ENCODE peak calls at places on chromosomes 16 and 17, in five cellular contexts. V, C, P, J and E are unnamed samples. For H3K27me3, the result is how much of the 10 kb centered on the place peaks cover.

GRCh38 chr16:4869147-4869790 is 22.0 kb downstream of the UBN1 start:
- DNase-seq in V (no peak), C (no peak), P (no peak), J (no peak), E (no peak)

GRCh38 chr16:1335211-1335971 is 1.9 kb downstream of the BAIAP3 start:
- DNase-seq in V (no peak), C (no peak), P (no peak), J (no peak), E (no peak)

GRCh38 chr17:51000835-51001638 is 119.6 kb downstream of the SPAG9 start:
- DNase-seq in V (peak), C (peak), P (peak), J (peak), E (peak)

GRCh38 chr16:86925067-86925791 is 346.9 kb downstream of the FOXL1 start:
- DNase-seq in V (no peak), C (no peak), P (no peak), J (no peak), E (no peak)

GRCh38 chr17:37743612-37743874 is 1.3 kb downstream of the HNF1B start:
- DNase-seq in V (peak), C (no peak), P (no peak), J (no peak), E (no peak)

GRCh38 chr16:50711862-50712567 is 18.6 kb downstream of the NOD2 start:
- DNase-seq in V (no peak), C (no peak), P (no peak), J (no peak), E (no peak)

GRCh38 chr16:9539346-9539745 is 447.9 kb downstream of the HAPSTR1 start:
- DNase-seq in V (no peak), C (no peak), P (no peak), J (no peak), E (no peak)

GRCh38 chr17:29929006-29929543 is 953 bp downstream of the SSH2 start:
- DNase-seq in V (peak), C (no peak), P (peak), J (no peak), E (peak)

GRCh38 chr16:87698241-87698640 is 67.5 kb downstream of the KLHDC4 start:
- DNase-seq in V (no peak), C (no peak), P (no peak), J (no peak), E (no peak)

GRCh38 chr17:62807812-62808575 is at the start of gene MARCHF10:
- DNase-seq in V (peak), C (no peak), P (peak), J (no peak), E (no peak)

GRCh38 chr16:4361033-4361943 is 10.2 kb upstream of the PAM16 start:
- DNase-seq in V (no peak), C (no peak), P (no peak), J (no peak), E (no peak)

GRCh38 chr17:38883592-38884526 is 14.0 kb downstream of the LASP1 start:
- DNase-seq in V (no peak), C (no peak), P (no peak), J (no peak), E (no peak)

GRCh38 chr17:63082952-63083351 is 116.9 kb downstream of the TANC2 start:
- DNase-seq in V (no peak), C (no peak), P (no peak), J (no peak), E (peak)

GRCh38 chr17:20266806-20267458 is 200.4 kb downstream of the LGALS9B start:
- DNase-seq in V (no peak), C (no peak), P (no peak), J (no peak), E (peak)

GRCh38 chr17:35931794-35932419 is 1.3 kb upstream of the RDM1 start:
- DNase-seq in V (no peak), C (no peak), P (no peak), J (no peak), E (no peak)

GRCh38 chr16:88633684-88634140 is 4.7 kb upstream of the IL17C start:
- DNase-seq in V (peak), C (peak), P (no peak), J (no peak), E (no peak)

GRCh38 chr17:63998721-63999679 is 849 bp downstream of the PRR29 start:
- DNase-seq in V (peak), C (peak), P (no peak), J (no peak), E (no peak)

GRCh38 chr16:86501989-86502855 is 8.1 kb upstream of the FOXF1 start:
- DNase-seq in V (no peak), C (no peak), P (no peak), J (no peak), E (no peak)

GRCh38 chr16:83878838-83879237 is 20.1 kb upstream of the MLYCD start:
- DNase-seq in V (no peak), C (no peak), P (peak), J (peak), E (peak)

GRCh38 chr16:13112639-13113038 is 211.2 kb downstream of the SHISA9 start:
- DNase-seq in V (no peak), C (no peak), P (no peak), J (no peak), E (peak)

GRCh38 chr16:13108126-13108525 is 206.7 kb downstream of the SHISA9 start:
- DNase-seq in V (no peak), C (no peak), P (no peak), J (no peak), E (no peak)

GRCh38 chr16:13111747-13112146 is 210.3 kb downstream of the SHISA9 start:
- DNase-seq in V (no peak), C (no peak), P (no peak), J (no peak), E (no peak)

GRCh38 chr16:13109171-13109570 is 207.8 kb downstream of the SHISA9 start:
- DNase-seq in V (no peak), C (no peak), P (no peak), J (no peak), E (no peak)

DNA sequence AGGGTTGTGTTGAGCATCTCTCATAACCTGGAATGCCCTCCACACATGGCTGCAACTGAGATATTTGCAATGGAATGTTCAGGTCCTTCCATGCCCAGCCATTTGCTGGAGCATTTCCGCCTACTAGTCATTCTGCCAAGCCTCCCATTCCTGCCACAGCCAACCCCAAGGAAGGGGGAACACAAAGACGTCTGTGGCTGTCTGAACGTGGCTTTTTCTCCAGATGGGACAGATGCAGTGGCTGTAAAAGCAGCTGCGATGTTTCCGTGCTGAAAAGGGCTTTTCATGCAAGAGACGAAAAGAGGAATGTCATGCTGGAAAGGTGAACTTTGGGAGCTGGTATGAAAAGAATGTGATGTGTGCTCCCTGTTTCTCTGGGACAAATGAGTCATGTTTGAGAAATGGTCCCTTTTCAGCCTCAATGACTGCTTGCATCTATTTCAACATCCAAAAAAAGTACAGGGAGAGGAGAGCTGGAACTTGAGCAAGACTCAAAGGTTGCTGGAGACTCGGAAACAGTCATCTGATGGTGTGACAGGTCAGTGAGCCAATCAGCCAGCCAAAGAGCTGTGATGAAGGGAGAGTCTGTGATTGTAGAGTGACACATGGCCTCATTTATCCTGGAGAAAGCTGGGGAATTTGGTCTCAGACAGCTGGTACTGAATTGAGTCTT is 208.9 kb downstream of the SHISA9 start:
- DNase-seq in V (no peak), C (no peak), P (no peak), J (no peak), E (peak)
- H3K4me3 ChIP-seq in V (no peak), C (no peak), P (no peak), J (no peak), E (no peak)

GRCh38 chr17:34566873-34567272 is 12.5 kb upstream of the TMEM132E start:
- DNase-seq in V (no peak), C (no peak), P (no peak), J (no peak), E (no peak)

GRCh38 chr17:34568953-34569352 is 10.4 kb upstream of the TMEM132E start:
- DNase-seq in V (no peak), C (no peak), P (no peak), J (no peak), E (no peak)

GRCh38 chr17:34569591-34569990 is 9.8 kb upstream of the TMEM132E start:
- DNase-seq in V (no peak), C (no peak), P (no peak), J (no peak), E (no peak)

GRCh38 chr17:34566201-34566600 is 13.2 kb upstream of the TMEM132E start:
- DNase-seq in V (no peak), C (no peak), P (no peak), J (no peak), E (no peak)

GRCh38 chr17:34567665-34568064 is 11.7 kb upstream of the TMEM132E start:
- DNase-seq in V (no peak), C (no peak), P (no peak), J (no peak), E (no peak)
- H3K27me3 ChIP-seq in V (under half), C (under half), P (under half), J (half or more), E (half or more)

DNA sequence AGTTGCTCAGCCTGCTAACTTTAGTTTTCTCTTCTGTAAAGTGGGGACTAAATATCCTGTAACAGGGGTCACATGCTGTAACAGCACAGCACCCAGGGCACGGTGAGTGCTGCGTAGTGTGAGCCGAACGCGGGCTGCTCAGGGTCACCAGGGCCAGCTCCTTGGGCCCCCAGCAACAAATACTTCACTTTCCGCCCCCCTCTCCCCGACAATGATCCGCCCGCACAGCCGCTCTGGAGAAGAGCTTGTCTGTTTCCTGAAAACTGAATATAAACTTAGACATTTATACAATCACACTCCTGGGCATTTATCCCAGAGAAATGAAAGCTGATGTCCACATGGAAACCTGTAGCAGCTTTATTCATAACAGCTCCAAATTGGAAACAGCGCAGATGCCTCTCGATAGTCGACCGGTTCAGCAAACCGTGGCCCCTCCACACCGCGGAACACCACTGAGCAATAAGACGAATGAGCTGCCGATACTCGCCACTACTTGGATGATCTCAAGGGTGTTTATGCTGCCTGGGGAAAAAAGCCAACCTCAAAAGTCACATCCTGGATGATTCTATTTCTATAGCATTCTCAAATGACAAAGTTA is 267.2 kb downstream of the PARN start:
- DNase-seq in V (no peak), C (no peak), P (no peak), J (no peak), E (peak)
- H3K4me3 ChIP-seq in V (no peak), C (no peak), P (no peak), J (no peak), E (peak)

GRCh38 chr17:46819906-46820351 is 1.4 kb upstream of the WNT3 start:
- DNase-seq in V (no peak), C (no peak), P (no peak), J (no peak), E (no peak)

GRCh38 chr17:46820592-46821450 is 2.3 kb upstream of the WNT3 start:
- DNase-seq in V (no peak), C (no peak), P (no peak), J (no peak), E (no peak)

GRCh38 chr17:46821482-46822387 is 3.2 kb upstream of the WNT3 start:
- DNase-seq in V (no peak), C (no peak), P (no peak), J (no peak), E (no peak)

GRCh38 chr17:46823657-46824056 is 5.2 kb upstream of the WNT3 start:
- DNase-seq in V (no peak), C (no peak), P (no peak), J (no peak), E (no peak)

GRCh38 chr17:46822388-46822921 is 4.0 kb upstream of the WNT3 start:
- DNase-seq in V (no peak), C (no peak), P (peak), J (peak), E (no peak)
- H3K27me3 ChIP-seq in V (under half), C (under half), P (under half), J (under half), E (half or more)

DNA sequence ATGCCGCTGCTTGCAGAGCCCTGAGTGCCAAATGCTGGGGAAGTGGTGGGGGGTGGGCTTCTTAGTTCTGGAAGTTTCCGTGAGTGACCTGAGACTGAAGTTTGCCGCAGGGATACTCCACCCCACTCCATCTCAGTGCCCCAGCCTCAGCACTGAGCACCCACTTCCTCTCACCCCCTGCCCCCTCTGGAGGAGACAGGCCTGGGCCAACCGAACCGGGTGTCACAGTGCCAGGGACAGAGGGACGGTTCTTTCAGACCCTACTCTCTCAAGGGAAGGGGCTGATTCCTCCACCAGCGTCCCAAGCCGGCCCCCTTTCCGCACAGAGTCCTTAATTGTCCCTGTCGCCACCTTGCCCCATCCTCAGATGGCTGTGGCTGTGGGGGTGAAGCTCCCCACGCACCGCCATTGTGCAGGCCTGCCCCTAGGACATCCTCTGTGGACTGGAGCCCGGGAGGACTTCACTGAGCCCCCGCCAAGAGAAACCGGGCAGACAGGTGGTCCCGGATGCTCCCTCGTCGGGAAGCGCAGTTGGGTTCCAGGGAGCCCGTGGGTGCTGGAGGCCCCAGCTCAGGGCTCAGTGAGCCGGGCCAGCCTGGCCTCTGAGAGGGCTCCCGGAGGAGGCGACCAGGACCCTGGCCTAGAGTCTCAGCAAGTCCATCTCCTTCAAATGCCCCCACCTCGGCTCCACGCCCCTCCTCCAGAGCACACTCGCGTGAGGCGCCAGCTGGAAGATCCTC is 1.6 kb upstream of the KREMEN2 start:
- DNase-seq in V (no peak), C (no peak), P (no peak), J (no peak), E (no peak)
- H3K4me3 ChIP-seq in V (no peak), C (peak), P (no peak), J (peak), E (no peak)

GRCh38 chr17:42049834-42050359 is 504 bp downstream of the C17orf113 start:
- DNase-seq in V (no peak), C (no peak), P (no peak), J (no peak), E (no peak)
- H3K27me3 ChIP-seq in V (under half), C (under half), P (under half), J (under half), E (half or more)

GRCh38 chr16:57023541-57024249 is 34.3 kb downstream of the NLRC5 start:
- DNase-seq in V (peak), C (peak), P (no peak), J (no peak), E (no peak)
- H3K4me3 ChIP-seq in V (peak), C (peak), P (no peak), J (no peak), E (no peak)

DNA sequence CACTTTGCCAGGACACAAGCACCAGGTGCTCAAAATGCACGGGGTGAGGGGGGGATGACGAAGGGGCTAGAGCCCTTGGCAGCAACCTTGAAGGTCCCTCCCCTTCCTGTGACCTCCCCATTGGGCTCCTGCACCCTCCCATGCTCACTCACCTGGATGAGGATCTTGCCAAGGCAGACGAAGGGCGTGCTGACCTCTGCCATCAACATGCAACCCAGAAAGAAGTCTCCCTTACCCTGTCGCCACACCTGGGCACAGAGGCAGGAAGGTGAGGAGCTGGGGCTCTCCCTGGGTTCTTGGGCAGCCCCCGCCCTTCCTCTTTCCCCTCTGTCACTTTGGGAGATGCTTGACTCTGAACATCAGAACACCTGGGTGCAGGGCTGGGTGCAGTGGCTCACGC is 2.6 kb downstream of the C16orf92 start:
- DNase-seq in V (no peak), C (no peak), P (no peak), J (no peak), E (no peak)
- H3K27me3 ChIP-seq in V (under half), C (under half), P (under half), J (under half), E (half or more)